ENCODE peak calls at places on chromosomes 3 and 15, in four cellular contexts. U, R, N and F are unnamed samples.

GRCh38 chr15:29731865-29732264 is 90.4 kb downstream of the TJP1 start:
- DNase-seq in R (no peak), U (peak), N (no peak), F (no peak)

GRCh38 chr15:70188286-70188685 is 90.6 kb upstream of the TLE3 start:
- DNase-seq in R (no peak), U (no peak), N (no peak), F (no peak)

GRCh38 chr15:60370804-60371700 is 26.7 kb downstream of the ANXA2 start:
- DNase-seq in N (no peak), U (peak), R (no peak), F (no peak)

GRCh38 chr15:79366691-79367090 is 55.8 kb downstream of the TMED3 start:
- DNase-seq in R (no peak), U (peak), N (no peak), F (no peak)

GRCh38 chr3:182424006-182424405 is 369.3 kb upstream of the ATP11B start:
- DNase-seq in U (no peak), R (no peak), N (no peak), F (no peak)

GRCh38 chr3:158801200-158801599 is 654 bp upstream of the MFSD1 start:
- DNase-seq in R (peak), U (no peak), N (no peak), F (no peak)

GRCh38 chr15:90004671-90005070 is 3.5 kb downstream of the ZNF710 start:
- DNase-seq in U (peak), R (no peak), N (no peak), F (no peak)

GRCh38 chr3:133890972-133891644 is 4.6 kb downstream of the RAB6B start:
- DNase-seq in U (no peak), R (no peak), N (peak), F (no peak)

GRCh38 chr3:8709801-8710524 is 23.6 kb upstream of the CAV3 start:
- DNase-seq in U (no peak), R (no peak), N (no peak), F (no peak)

GRCh38 chr15:70101459-70102113 is 3.9 kb upstream of the TLE3 start:
- DNase-seq in R (peak), N (peak), U (peak), F (peak)

GRCh38 chr15:73997986-73998385 is 3.5 kb downstream of the PML start:
- DNase-seq in R (no peak), N (no peak), U (no peak), F (no peak)

GRCh38 chr15:36186376-36186775 is 393.1 kb upstream of the CDIN1 start:
- DNase-seq in R (no peak), N (no peak), U (no peak), F (no peak)

GRCh38 chr15:97995881-97996603 is 35.5 kb downstream of the ARRDC4 start:
- DNase-seq in R (peak), N (peak), U (no peak), F (peak)

GRCh38 chr3:54434761-54435160 is 312.4 kb downstream of the CACNA2D3 start:
- DNase-seq in N (no peak), U (no peak), R (no peak), F (no peak)

GRCh38 chr15:101017935-101018849 is 99.0 kb downstream of the LRRK1 start:
- DNase-seq in U (peak), N (no peak), R (no peak), F (peak)

GRCh38 chr3:126523745-126524428 is at the start of gene CHST13:
- DNase-seq in U (peak), N (peak), R (peak), F (peak)

GRCh38 chr15:56019060-56019793 is 25.8 kb upstream of the NEDD4 start:
- DNase-seq in U (peak), R (no peak), N (no peak), F (no peak)

GRCh38 chr3:128404276-128405062 is 62.2 kb downstream of the DNAJB8 start:
- DNase-seq in N (no peak), R (no peak), U (no peak), F (no peak)

GRCh38 chr3:193342551-193342950 is 36.0 kb downstream of the ATP13A5 start:
- DNase-seq in R (peak), U (no peak), N (no peak), F (no peak)
- H3K56ac ChIP-seq in R (no peak), U (no peak), N (no peak), F (no peak)

GRCh38 chr15:80527961-80528360 is 123.8 kb downstream of the ARNT2 start:
- DNase-seq in U (no peak), R (no peak), N (no peak), F (no peak)

GRCh38 chr15:80531388-80532184 is 127.4 kb downstream of the ARNT2 start:
- DNase-seq in R (no peak), U (no peak), N (no peak), F (no peak)

GRCh38 chr15:80530737-80531365 is 126.7 kb downstream of the ARNT2 start:
- DNase-seq in R (no peak), N (no peak), U (peak), F (no peak)

GRCh38 chr15:80536231-80536630 is 132.0 kb downstream of the ARNT2 start:
- DNase-seq in R (peak), U (no peak), N (no peak), F (no peak)

DNA sequence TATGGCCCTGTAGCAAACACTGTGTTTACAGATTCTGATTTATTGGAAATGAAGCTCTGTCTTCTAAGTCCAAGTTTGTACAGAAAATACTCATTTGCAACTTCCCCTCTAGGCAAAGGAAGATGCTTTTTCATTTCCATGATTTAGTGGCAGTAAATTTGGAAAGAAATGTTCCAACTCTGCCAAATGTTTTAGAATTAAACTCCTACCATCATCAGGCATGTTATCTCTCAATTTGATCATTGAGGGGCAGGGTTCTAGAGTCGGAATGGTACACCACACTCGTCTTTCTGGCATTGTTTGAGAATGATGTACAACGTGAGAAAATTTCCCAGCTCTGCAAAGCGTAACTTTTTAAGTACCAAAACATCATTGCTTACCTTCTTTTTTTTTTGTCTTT is 129.8 kb downstream of the ARNT2 start:
- DNase-seq in N (no peak), R (no peak), U (no peak), F (no peak)
- H3K56ac ChIP-seq in N (no peak), R (no peak), U (no peak), F (no peak)

GRCh38 chr15:24985224-24985623 is 30.4 kb downstream of the SNRPN start:
- DNase-seq in N (no peak), U (no peak), R (no peak), F (no peak)
- H3K56ac ChIP-seq in N (no peak), U (no peak), R (no peak), F (no peak)

DNA sequence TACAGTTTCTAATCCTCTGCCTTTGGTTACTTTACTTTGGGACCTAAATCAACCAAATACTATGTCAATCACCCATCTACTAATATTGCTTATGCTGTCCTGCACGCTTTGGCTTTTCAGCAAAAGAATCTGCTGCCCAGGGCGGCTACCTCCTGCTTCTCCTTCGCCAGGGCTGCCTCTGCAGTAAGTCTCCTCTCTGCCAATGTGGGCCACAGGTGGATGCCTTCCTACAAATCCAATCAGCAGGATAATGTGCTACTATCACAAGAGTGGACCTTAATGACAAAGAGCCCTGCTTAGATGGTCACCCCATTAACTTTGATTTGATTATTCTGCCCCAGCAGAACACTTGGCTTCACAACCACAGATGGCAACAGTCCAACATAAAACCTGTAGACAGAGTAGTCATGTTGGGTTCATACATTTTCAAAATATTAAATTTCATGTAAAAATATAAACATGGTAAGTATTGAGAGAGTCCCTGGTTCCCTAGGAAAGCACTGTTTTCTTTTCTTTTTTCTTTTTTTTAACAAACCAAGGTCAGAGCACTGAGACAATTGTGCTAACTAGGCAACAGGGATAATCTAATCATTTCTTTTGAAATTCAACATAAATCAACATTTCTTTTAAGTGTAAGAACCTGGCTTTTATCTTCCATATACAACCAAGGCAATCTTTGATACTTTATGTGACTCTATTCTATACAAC is 298.3 kb downstream of the ZBTB20 start:
- DNase-seq in R (no peak), U (no peak), N (no peak), F (no peak)
- H3K56ac ChIP-seq in R (no peak), U (no peak), N (no peak), F (no peak)

GRCh38 chr3:40312661-40313226 is 3.2 kb downstream of the EIF1B start:
- DNase-seq in U (peak), N (no peak), R (no peak), F (no peak)
- H3K56ac ChIP-seq in U (no peak), N (no peak), R (no peak), F (no peak)

DNA sequence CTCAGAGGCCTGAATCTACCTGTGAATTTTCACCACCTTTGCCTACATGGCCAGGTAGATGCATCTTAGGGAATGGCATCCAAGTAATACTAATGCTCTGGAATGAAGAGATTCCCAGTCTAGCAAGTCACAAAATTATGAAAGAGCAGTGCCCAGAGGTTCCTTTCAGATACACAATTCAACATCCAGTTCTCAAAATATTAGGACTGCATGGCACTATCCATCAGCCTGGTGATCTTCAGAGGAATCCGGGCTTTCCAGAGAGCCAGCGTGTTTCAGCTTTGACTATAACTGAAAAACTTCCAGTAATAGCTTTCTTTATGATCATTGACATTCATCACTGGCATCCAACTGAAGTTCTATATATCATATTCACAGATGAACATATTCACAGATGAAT is 849.8 kb downstream of the AGBL1 start:
- DNase-seq in N (no peak), R (no peak), U (no peak), F (no peak)
- H3K56ac ChIP-seq in N (no peak), R (no peak), U (no peak), F (no peak)

GRCh38 chr15:61731081-61731480 is 329.2 kb downstream of the VPS13C start:
- DNase-seq in R (no peak), N (no peak), U (no peak), F (no peak)
- H3K56ac ChIP-seq in R (no peak), N (no peak), U (no peak), F (no peak)